ENCODE peak calls at places on chromosomes 6 and 20, in four cellular contexts. T is HCT116, I is cardiac fibroblast, V is PC-3. H is an unnamed sample.

GRCh38 chr20:62382306-62383198 is 4.4 kb upstream of the RPS21 start:
- DNase-seq in I (peak), V (peak), T (peak), H (peak)

GRCh38 chr20:41467690-41468089 is 101.1 kb upstream of the EMILIN3 start:
- DNase-seq in V (no peak), T (no peak), I (no peak), H (no peak)

GRCh38 chr6:170097505-170098427 is 193.1 kb downstream of the DLL1 start:
- DNase-seq in I (no peak), T (no peak), V (no peak), H (no peak)

GRCh38 chr20:44384423-44385027 is 29.0 kb downstream of the HNF4A start:
- DNase-seq in T (peak), V (peak), I (peak), H (peak)

GRCh38 chr6:72464246-72464645 is 157.6 kb upstream of the KCNQ5 start:
- DNase-seq in I (no peak), T (no peak), V (no peak), H (peak)

GRCh38 chr20:37602634-37603033 is 75.0 kb upstream of the BLCAP start:
- DNase-seq in T (no peak), V (no peak), I (no peak), H (peak)

GRCh38 chr20:58650181-58650775 is 805 bp upstream of the STX16 start:
- DNase-seq in T (no peak), I (no peak), V (no peak), H (no peak)

GRCh38 chr6:83057705-83058321 is 7.8 kb downstream of the UBE3D start:
- DNase-seq in V (peak), I (peak), T (peak), H (peak)

GRCh38 chr20:42432485-42432884 is 757.2 kb downstream of the PTPRT start:
- DNase-seq in V (no peak), I (peak), T (no peak), H (no peak)

DNA sequence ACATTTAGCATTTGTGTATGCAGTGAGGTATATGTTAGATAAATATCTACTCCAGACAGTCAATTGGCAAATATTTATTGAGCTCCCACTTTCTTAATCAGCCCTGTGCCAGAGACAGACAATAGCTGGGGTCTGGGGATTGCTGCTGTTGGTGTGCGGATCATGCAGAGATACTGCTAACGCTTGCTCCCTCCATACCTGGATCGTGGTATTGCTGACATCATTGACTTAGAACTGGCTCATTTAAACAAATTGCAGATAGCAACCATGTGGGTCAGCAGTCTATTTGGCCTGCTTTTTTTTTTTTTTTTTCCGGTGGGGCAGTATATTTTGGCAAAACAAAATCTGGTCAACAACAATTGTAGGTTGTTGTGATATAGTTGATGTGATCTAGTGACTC is 9.5 kb downstream of the ARID1B start:
- DNase-seq in T (no peak), V (no peak), I (no peak), H (no peak)
- H3K4me3 ChIP-seq in T (no peak), V (no peak), I (no peak), H (no peak)

GRCh38 chr6:88360203-88360797 is 194.2 kb upstream of the CNR1 start:
- DNase-seq in T (no peak), I (peak), V (peak), H (peak)

GRCh38 chr6:88358846-88359245 is 192.7 kb upstream of the CNR1 start:
- DNase-seq in V (no peak), T (no peak), I (no peak), H (peak)

GRCh38 chr6:88361754-88362153 is 195.6 kb upstream of the CNR1 start:
- DNase-seq in V (no peak), T (no peak), I (no peak), H (no peak)

GRCh38 chr6:88361298-88361697 is 195.2 kb upstream of the CNR1 start:
- DNase-seq in V (no peak), T (no peak), I (no peak), H (no peak)

DNA sequence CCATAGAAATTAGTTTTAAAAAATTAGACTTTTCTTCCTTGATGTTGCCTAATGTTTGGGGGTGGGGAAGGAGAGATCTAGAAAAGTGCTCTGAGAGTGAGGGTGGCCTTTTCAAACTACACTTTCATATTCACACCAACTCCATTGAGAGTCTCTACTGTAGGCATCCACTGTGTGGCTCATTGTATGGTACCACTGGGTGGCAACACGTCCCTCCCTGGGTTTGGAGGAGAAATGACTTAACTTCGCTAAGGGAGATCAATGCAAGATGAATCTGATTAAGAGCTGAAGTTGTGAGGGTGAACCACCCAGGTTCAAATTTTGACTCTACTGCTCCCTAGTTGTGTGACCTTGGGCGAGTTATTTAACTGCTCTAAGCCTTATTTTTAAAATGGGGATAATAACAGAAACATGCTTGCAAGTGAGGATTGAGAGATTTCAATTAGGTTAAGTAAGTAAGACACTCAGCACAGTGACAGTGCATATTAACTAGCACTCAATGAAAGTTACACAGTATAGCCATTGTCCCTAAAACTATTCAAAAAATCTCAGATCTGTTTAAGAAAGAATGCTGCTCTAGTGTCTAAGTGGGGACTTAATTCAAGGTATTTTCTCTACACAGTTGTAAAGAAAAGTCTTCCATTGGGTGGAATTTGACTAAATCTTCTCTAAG is 193.5 kb upstream of the CNR1 start:
- DNase-seq in V (no peak), T (no peak), I (no peak), H (no peak)
- TF ChIP-seq CTCF in V (no peak), T (no peak), I (no peak), H (peak)

GRCh38 chr20:49985617-49986016 is 2.8 kb downstream of the SNAI1 start:
- DNase-seq in V (no peak), T (no peak), I (no peak), H (no peak)
- H3K4me3 ChIP-seq in V (no peak), T (no peak), I (peak), H (peak)

DNA sequence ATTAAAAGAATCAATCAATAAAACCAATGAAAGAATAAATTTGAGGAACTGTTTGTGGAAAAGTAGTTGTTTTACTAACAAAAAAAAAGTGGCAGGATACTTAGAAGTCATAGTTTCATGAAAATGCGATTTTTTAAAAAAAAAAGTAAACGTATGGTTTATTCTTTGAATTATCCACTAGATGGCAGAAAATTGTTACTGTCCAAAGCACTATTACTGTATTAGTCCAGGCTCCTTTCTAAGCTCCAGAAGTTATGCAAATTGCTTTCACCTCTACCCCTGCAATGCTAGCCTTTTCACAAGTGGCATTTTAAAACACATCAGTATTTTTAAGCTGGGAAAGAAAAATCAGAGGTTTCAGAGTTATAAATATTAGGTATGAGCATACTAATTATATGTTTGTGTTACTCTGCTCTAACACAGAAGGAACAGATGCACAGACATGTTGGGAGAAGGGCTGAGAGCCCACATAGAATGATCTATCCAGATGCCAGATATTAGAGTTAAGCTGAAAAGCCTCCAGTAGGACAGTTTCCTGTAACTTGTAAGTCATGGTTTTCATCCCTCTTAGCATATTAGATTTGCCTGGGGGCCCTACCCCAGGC is 63.9 kb downstream of the FHL5 start:
- DNase-seq in I (peak), T (peak), V (peak), H (peak)
- TF ChIP-seq CTCF in I (peak), T (peak), V (peak), H (peak)

GRCh38 chr20:3158968-3159431 is 665 bp downstream of the FASTKD5 start:
- DNase-seq in T (no peak), V (no peak), I (peak), H (peak)

GRCh38 chr20:3161316-3162079 is 1.8 kb upstream of the FASTKD5 start:
- DNase-seq in I (no peak), T (no peak), V (no peak), H (no peak)

GRCh38 chr20:3157817-3158216 is 1.8 kb downstream of the FASTKD5 start:
- DNase-seq in V (no peak), T (no peak), I (no peak), H (no peak)

GRCh38 chr20:3162080-3162611 is 2.5 kb upstream of the FASTKD5 start:
- DNase-seq in T (no peak), I (no peak), V (no peak), H (no peak)

GRCh38 chr20:3160418-3160817 is 753 bp upstream of the FASTKD5 start:
- DNase-seq in T (no peak), V (no peak), I (no peak), H (no peak)
- H3K4me3 ChIP-seq in T (peak), V (peak), I (no peak), H (no peak)

DNA sequence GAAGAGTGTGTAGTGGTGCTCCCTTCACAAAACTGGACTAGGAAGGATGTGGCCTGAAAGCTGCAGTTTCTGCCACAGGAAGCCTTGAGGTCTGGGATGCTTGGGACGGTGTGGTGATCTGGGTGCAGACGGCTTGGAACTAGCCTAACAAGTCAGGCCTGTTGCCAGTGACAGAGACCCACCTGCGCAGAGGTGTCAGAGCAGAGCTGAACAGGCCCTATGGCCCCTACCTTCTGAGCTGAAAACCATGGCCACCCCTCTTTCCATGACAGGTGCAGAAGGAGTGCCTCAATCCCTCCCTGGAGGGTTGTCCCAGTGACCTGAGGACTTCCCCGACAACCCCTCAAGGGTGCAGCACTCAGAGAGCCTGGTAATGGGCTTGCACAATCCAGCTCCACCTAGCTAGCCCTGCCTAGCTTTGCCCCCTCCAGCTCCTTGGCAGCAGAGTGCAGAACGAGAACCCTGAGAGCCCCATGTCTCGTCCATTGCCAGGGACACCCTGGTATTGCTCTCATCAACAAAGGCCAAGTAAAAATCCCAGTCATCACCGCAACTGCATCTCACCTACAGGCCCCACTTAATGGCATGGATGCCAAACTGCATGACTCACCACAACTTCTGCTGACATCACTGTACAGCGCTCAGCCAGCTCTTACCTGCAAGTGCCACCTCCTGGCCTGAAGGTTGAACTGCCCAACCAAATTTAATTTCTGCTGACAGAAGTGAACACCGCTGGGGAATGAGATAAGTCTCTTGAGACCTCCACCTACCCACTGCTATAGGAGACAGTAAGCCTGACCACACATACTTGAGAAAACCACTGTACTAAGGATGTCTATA is 563.1 kb downstream of the TFAP2A start:
- DNase-seq in T (peak), V (peak), I (peak), H (peak)
- TF ChIP-seq CTCF in T (no peak), V (peak), I (no peak), H (no peak)

GRCh38 chr20:9919271-9920014 is 80.6 kb upstream of the PAK5 start:
- DNase-seq in I (no peak), V (no peak), T (no peak), H (no peak)
- H3K4me3 ChIP-seq in I (no peak), V (no peak), T (no peak), H (no peak)

GRCh38 chr6:148175511-148176188 is 167.0 kb upstream of the SASH1 start:
- DNase-seq in V (no peak), I (peak), T (no peak), H (peak)

GRCh38 chr6:148177589-148178233 is 164.9 kb upstream of the SASH1 start:
- DNase-seq in I (peak), V (peak), T (peak), H (peak)

GRCh38 chr6:148182378-148182777 is 160.3 kb upstream of the SASH1 start:
- DNase-seq in T (no peak), I (no peak), V (no peak), H (no peak)

GRCh38 chr6:148183776-148184175 is 158.9 kb upstream of the SASH1 start:
- DNase-seq in T (no peak), I (no peak), V (no peak), H (no peak)

GRCh38 chr6:148179786-148180185 is 162.9 kb upstream of the SASH1 start:
- DNase-seq in V (peak), T (peak), I (peak), H (peak)
- TF ChIP-seq CTCF in V (peak), T (peak), I (peak), H (peak)

GRCh38 chr6:33770833-33771341 is 18.0 kb downstream of the LEMD2 start:
- DNase-seq in I (no peak), T (no peak), V (no peak), H (no peak)
- H3K4me3 ChIP-seq in I (no peak), T (no peak), V (no peak), H (no peak)

GRCh38 chr6:158959552-158959951 is 40.5 kb downstream of the RSPH3 start:
- DNase-seq in T (no peak), I (no peak), V (no peak), H (no peak)

GRCh38 chr6:158960046-158960445 is 40.0 kb downstream of the RSPH3 start:
- DNase-seq in T (no peak), I (no peak), V (no peak), H (no peak)

GRCh38 chr6:158958504-158959386 is 41.3 kb downstream of the RSPH3 start:
- DNase-seq in T (no peak), V (no peak), I (no peak), H (no peak)

GRCh38 chr6:158955265-158955664 is 44.7 kb downstream of the RSPH3 start:
- DNase-seq in T (no peak), I (no peak), V (no peak), H (peak)

GRCh38 chr6:158954778-158955177 is 45.2 kb downstream of the RSPH3 start:
- DNase-seq in T (no peak), I (no peak), V (no peak), H (no peak)
- TF ChIP-seq CTCF in T (no peak), I (no peak), V (no peak), H (no peak)